ENCODE peak calls at places on chromosomes 13 and 19, in nine cellular contexts. One of them, this sample, is unnamed. For H3K9me3, the result is how much of the 10 kb centered on the place peaks cover.

GRCh38 chr19:51799311-51799997 is 4.5 kb downstream of the FPR3 start:
- DNase-seq in transverse colon: peak
- DNase-seq in gastrocnemius medialis: peak
- DNase-seq in lower lobe of right lung: peak
- DNase-seq in HCT116: no peak
- DNase-seq in CD4-positive, alpha-beta memory T cell: no peak
- DNase-seq in right cardiac atrium: peak
- DNase-seq in T-helper 17 cell: no peak
- DNase-seq in colonic mucosa: peak
- DNase-seq in this sample: peak

GRCh38 chr13:25117312-25117711 is 21.4 kb downstream of the PABPC3 start:
- DNase-seq in transverse colon: no peak
- DNase-seq in gastrocnemius medialis: no peak
- DNase-seq in lower lobe of right lung: no peak
- DNase-seq in HCT116: no peak
- DNase-seq in CD4-positive, alpha-beta memory T cell: no peak
- DNase-seq in right cardiac atrium: no peak
- DNase-seq in T-helper 17 cell: no peak
- DNase-seq in colonic mucosa: no peak
- DNase-seq in this sample: no peak

GRCh38 chr19:461664-462551 is 1.1 kb upstream of the SHC2 start:
- DNase-seq in transverse colon: peak
- DNase-seq in gastrocnemius medialis: no peak
- DNase-seq in lower lobe of right lung: no peak
- DNase-seq in HCT116: no peak
- DNase-seq in CD4-positive, alpha-beta memory T cell: no peak
- DNase-seq in right cardiac atrium: peak
- DNase-seq in T-helper 17 cell: no peak
- DNase-seq in colonic mucosa: peak
- DNase-seq in this sample: peak

GRCh38 chr13:73618275-73618865 is 515.8 kb downstream of the KLF12 start:
- DNase-seq in transverse colon: peak
- DNase-seq in gastrocnemius medialis: no peak
- DNase-seq in lower lobe of right lung: no peak
- DNase-seq in HCT116: no peak
- DNase-seq in CD4-positive, alpha-beta memory T cell: no peak
- DNase-seq in right cardiac atrium: no peak
- DNase-seq in T-helper 17 cell: no peak
- DNase-seq in colonic mucosa: peak
- DNase-seq in this sample: no peak

GRCh38 chr13:46551410-46552301 is 1.3 kb upstream of the LRCH1 start:
- DNase-seq in transverse colon: peak
- DNase-seq in gastrocnemius medialis: peak
- DNase-seq in lower lobe of right lung: peak
- DNase-seq in HCT116: peak
- DNase-seq in CD4-positive, alpha-beta memory T cell: peak
- DNase-seq in right cardiac atrium: peak
- DNase-seq in T-helper 17 cell: peak
- DNase-seq in colonic mucosa: peak
- DNase-seq in this sample: peak

GRCh38 chr13:30377312-30377685 is 45.0 kb upstream of the UBE2L5 start:
- DNase-seq in transverse colon: no peak
- DNase-seq in gastrocnemius medialis: no peak
- DNase-seq in lower lobe of right lung: no peak
- DNase-seq in HCT116: no peak
- DNase-seq in CD4-positive, alpha-beta memory T cell: no peak
- DNase-seq in right cardiac atrium: no peak
- DNase-seq in T-helper 17 cell: no peak
- DNase-seq in colonic mucosa: no peak
- DNase-seq in this sample: no peak

GRCh38 chr13:28655566-28655965 is 3.4 kb upstream of the POMP start:
- DNase-seq in transverse colon: no peak
- DNase-seq in gastrocnemius medialis: no peak
- DNase-seq in lower lobe of right lung: no peak
- DNase-seq in HCT116: no peak
- DNase-seq in CD4-positive, alpha-beta memory T cell: no peak
- DNase-seq in right cardiac atrium: no peak
- DNase-seq in T-helper 17 cell: no peak
- DNase-seq in colonic mucosa: no peak
- DNase-seq in this sample: no peak

GRCh38 chr19:40420766-40421467 is 4.9 kb downstream of the SERTAD1 start:
- DNase-seq in transverse colon: peak
- DNase-seq in gastrocnemius medialis: peak
- DNase-seq in lower lobe of right lung: peak
- DNase-seq in HCT116: peak
- DNase-seq in CD4-positive, alpha-beta memory T cell: peak
- DNase-seq in right cardiac atrium: peak
- DNase-seq in T-helper 17 cell: peak
- DNase-seq in colonic mucosa: peak
- DNase-seq in this sample: peak

GRCh38 chr19:34316741-34317241 is 48.2 kb upstream of the GPI start:
- DNase-seq in transverse colon: peak
- DNase-seq in gastrocnemius medialis: no peak
- DNase-seq in lower lobe of right lung: no peak
- DNase-seq in HCT116: peak
- DNase-seq in CD4-positive, alpha-beta memory T cell: no peak
- DNase-seq in right cardiac atrium: no peak
- DNase-seq in T-helper 17 cell: no peak
- DNase-seq in colonic mucosa: no peak
- DNase-seq in this sample: no peak

DNA sequence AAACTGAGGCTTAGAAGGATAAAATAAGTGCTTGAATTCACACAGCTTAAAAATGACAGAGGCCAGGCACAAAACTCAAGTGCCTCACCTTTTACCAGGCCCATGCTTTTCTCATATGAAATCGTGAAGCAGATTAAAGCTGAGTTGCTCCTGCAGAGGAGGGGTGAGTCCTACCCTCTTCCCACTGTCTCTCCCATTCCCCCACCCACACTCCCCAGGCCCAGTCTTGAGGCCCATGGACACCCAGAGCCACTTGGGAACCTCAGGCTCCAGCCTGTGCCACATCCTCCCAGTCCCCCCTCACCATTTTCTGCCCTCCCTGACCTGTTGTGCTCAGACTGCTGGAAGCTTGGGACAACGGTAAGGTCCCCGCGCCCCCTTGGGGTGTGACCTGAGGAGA is 17.5 kb downstream of the ZNF574 start:
- DNase-seq in transverse colon: no peak
- DNase-seq in gastrocnemius medialis: no peak
- DNase-seq in lower lobe of right lung: no peak
- DNase-seq in HCT116: no peak
- DNase-seq in CD4-positive, alpha-beta memory T cell: no peak
- DNase-seq in right cardiac atrium: no peak
- DNase-seq in T-helper 17 cell: no peak
- DNase-seq in colonic mucosa: no peak
- DNase-seq in this sample: no peak
- H3K9me3 ChIP-seq in transverse colon: under half
- H3K9me3 ChIP-seq in gastrocnemius medialis: under half
- H3K9me3 ChIP-seq in lower lobe of right lung: under half
- H3K9me3 ChIP-seq in HCT116: under half
- H3K9me3 ChIP-seq in CD4-positive, alpha-beta memory T cell: under half
- H3K9me3 ChIP-seq in right cardiac atrium: under half
- H3K9me3 ChIP-seq in T-helper 17 cell: under half
- H3K9me3 ChIP-seq in colonic mucosa: under half
- H3K9me3 ChIP-seq in this sample: under half

GRCh38 chr19:5456836-5457200 is 1.6 kb downstream of the ZNRF4 start:
- DNase-seq in transverse colon: no peak
- DNase-seq in gastrocnemius medialis: no peak
- DNase-seq in lower lobe of right lung: no peak
- DNase-seq in HCT116: no peak
- DNase-seq in CD4-positive, alpha-beta memory T cell: no peak
- DNase-seq in right cardiac atrium: no peak
- DNase-seq in T-helper 17 cell: no peak
- DNase-seq in colonic mucosa: no peak
- DNase-seq in this sample: no peak

GRCh38 chr19:5458420-5458819 is 3.2 kb downstream of the ZNRF4 start:
- DNase-seq in transverse colon: no peak
- DNase-seq in gastrocnemius medialis: no peak
- DNase-seq in lower lobe of right lung: no peak
- DNase-seq in HCT116: no peak
- DNase-seq in CD4-positive, alpha-beta memory T cell: no peak
- DNase-seq in right cardiac atrium: no peak
- DNase-seq in T-helper 17 cell: no peak
- DNase-seq in colonic mucosa: no peak
- DNase-seq in this sample: no peak

GRCh38 chr19:5456130-5456835 is 1.1 kb downstream of the ZNRF4 start:
- DNase-seq in transverse colon: no peak
- DNase-seq in gastrocnemius medialis: no peak
- DNase-seq in lower lobe of right lung: no peak
- DNase-seq in HCT116: no peak
- DNase-seq in CD4-positive, alpha-beta memory T cell: no peak
- DNase-seq in right cardiac atrium: no peak
- DNase-seq in T-helper 17 cell: no peak
- DNase-seq in colonic mucosa: no peak
- DNase-seq in this sample: no peak

GRCh38 chr19:5459360-5459759 is 4.1 kb downstream of the ZNRF4 start:
- DNase-seq in transverse colon: no peak
- DNase-seq in gastrocnemius medialis: no peak
- DNase-seq in lower lobe of right lung: no peak
- DNase-seq in HCT116: no peak
- DNase-seq in CD4-positive, alpha-beta memory T cell: no peak
- DNase-seq in right cardiac atrium: no peak
- DNase-seq in T-helper 17 cell: no peak
- DNase-seq in colonic mucosa: no peak
- DNase-seq in this sample: no peak

GRCh38 chr19:5457709-5458108 is 2.5 kb downstream of the ZNRF4 start:
- DNase-seq in transverse colon: no peak
- DNase-seq in gastrocnemius medialis: no peak
- DNase-seq in lower lobe of right lung: no peak
- DNase-seq in HCT116: no peak
- DNase-seq in CD4-positive, alpha-beta memory T cell: no peak
- DNase-seq in right cardiac atrium: no peak
- DNase-seq in T-helper 17 cell: no peak
- DNase-seq in colonic mucosa: no peak
- DNase-seq in this sample: no peak
- H3K9me3 ChIP-seq in transverse colon: under half
- H3K9me3 ChIP-seq in gastrocnemius medialis: under half
- H3K9me3 ChIP-seq in lower lobe of right lung: under half
- H3K9me3 ChIP-seq in HCT116: under half
- H3K9me3 ChIP-seq in CD4-positive, alpha-beta memory T cell: under half
- H3K9me3 ChIP-seq in right cardiac atrium: under half
- H3K9me3 ChIP-seq in T-helper 17 cell: under half
- H3K9me3 ChIP-seq in colonic mucosa: under half
- H3K9me3 ChIP-seq in this sample: under half

GRCh38 chr19:57359300-57359699 is 4.1 kb upstream of the TRAPPC2B start:
- DNase-seq in transverse colon: no peak
- DNase-seq in gastrocnemius medialis: no peak
- DNase-seq in lower lobe of right lung: no peak
- DNase-seq in HCT116: no peak
- DNase-seq in CD4-positive, alpha-beta memory T cell: no peak
- DNase-seq in right cardiac atrium: no peak
- DNase-seq in T-helper 17 cell: no peak
- DNase-seq in colonic mucosa: no peak
- DNase-seq in this sample: no peak
- H3K9me3 ChIP-seq in transverse colon: under half
- H3K9me3 ChIP-seq in gastrocnemius medialis: under half
- H3K9me3 ChIP-seq in lower lobe of right lung: under half
- H3K9me3 ChIP-seq in HCT116: under half
- H3K9me3 ChIP-seq in CD4-positive, alpha-beta memory T cell: under half
- H3K9me3 ChIP-seq in right cardiac atrium: under half
- H3K9me3 ChIP-seq in T-helper 17 cell: under half
- H3K9me3 ChIP-seq in colonic mucosa: under half
- H3K9me3 ChIP-seq in this sample: under half

GRCh38 chr19:57992841-57993240 is 9.8 kb downstream of the ZNF606 start:
- DNase-seq in transverse colon: no peak
- DNase-seq in gastrocnemius medialis: no peak
- DNase-seq in lower lobe of right lung: no peak
- DNase-seq in HCT116: no peak
- DNase-seq in CD4-positive, alpha-beta memory T cell: no peak
- DNase-seq in right cardiac atrium: no peak
- DNase-seq in T-helper 17 cell: no peak
- DNase-seq in colonic mucosa: no peak
- DNase-seq in this sample: no peak
- H3K9me3 ChIP-seq in transverse colon: half or more
- H3K9me3 ChIP-seq in gastrocnemius medialis: under half
- H3K9me3 ChIP-seq in lower lobe of right lung: half or more
- H3K9me3 ChIP-seq in HCT116: under half
- H3K9me3 ChIP-seq in CD4-positive, alpha-beta memory T cell: under half
- H3K9me3 ChIP-seq in right cardiac atrium: under half
- H3K9me3 ChIP-seq in T-helper 17 cell: under half
- H3K9me3 ChIP-seq in colonic mucosa: under half
- H3K9me3 ChIP-seq in this sample: under half

GRCh38 chr13:111948281-111948680 is 118.7 kb upstream of the SOX1 start:
- DNase-seq in transverse colon: no peak
- DNase-seq in gastrocnemius medialis: no peak
- DNase-seq in lower lobe of right lung: no peak
- DNase-seq in HCT116: no peak
- DNase-seq in CD4-positive, alpha-beta memory T cell: no peak
- DNase-seq in right cardiac atrium: no peak
- DNase-seq in T-helper 17 cell: no peak
- DNase-seq in colonic mucosa: no peak
- DNase-seq in this sample: no peak
- H3K9me3 ChIP-seq in transverse colon: under half
- H3K9me3 ChIP-seq in gastrocnemius medialis: under half
- H3K9me3 ChIP-seq in lower lobe of right lung: under half
- H3K9me3 ChIP-seq in HCT116: under half
- H3K9me3 ChIP-seq in CD4-positive, alpha-beta memory T cell: under half
- H3K9me3 ChIP-seq in right cardiac atrium: under half
- H3K9me3 ChIP-seq in T-helper 17 cell: under half
- H3K9me3 ChIP-seq in colonic mucosa: under half
- H3K9me3 ChIP-seq in this sample: under half

DNA sequence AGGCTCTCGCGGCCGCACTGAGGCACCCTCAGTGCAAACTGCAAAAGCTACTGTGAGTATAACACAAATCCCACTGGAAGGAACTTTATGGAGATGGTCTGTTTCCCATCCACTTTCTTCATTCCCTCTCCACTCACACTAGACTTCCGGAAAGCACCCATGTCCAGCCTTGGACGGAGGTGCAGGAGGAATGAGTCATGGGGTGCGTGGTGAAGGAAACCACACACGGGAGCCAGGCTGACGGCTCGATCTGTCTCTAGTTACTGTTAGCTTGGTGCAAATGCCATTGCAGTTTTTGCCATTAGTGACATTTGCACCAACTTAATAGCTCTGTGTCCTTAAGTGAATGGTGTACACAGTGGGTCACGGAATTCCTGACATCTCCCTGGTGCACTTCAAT is 14.6 kb downstream of the NLRP8 start:
- DNase-seq in transverse colon: no peak
- DNase-seq in gastrocnemius medialis: no peak
- DNase-seq in lower lobe of right lung: no peak
- DNase-seq in HCT116: no peak
- DNase-seq in CD4-positive, alpha-beta memory T cell: no peak
- DNase-seq in right cardiac atrium: no peak
- DNase-seq in T-helper 17 cell: no peak
- DNase-seq in colonic mucosa: no peak
- DNase-seq in this sample: no peak
- H3K9me3 ChIP-seq in transverse colon: under half
- H3K9me3 ChIP-seq in gastrocnemius medialis: under half
- H3K9me3 ChIP-seq in lower lobe of right lung: under half
- H3K9me3 ChIP-seq in HCT116: under half
- H3K9me3 ChIP-seq in CD4-positive, alpha-beta memory T cell: under half
- H3K9me3 ChIP-seq in right cardiac atrium: under half
- H3K9me3 ChIP-seq in T-helper 17 cell: under half
- H3K9me3 ChIP-seq in colonic mucosa: under half
- H3K9me3 ChIP-seq in this sample: under half

GRCh38 chr19:37669336-37669963 is 14.2 kb upstream of the ZFP30 start:
- DNase-seq in transverse colon: no peak
- DNase-seq in gastrocnemius medialis: no peak
- DNase-seq in lower lobe of right lung: no peak
- DNase-seq in HCT116: no peak
- DNase-seq in CD4-positive, alpha-beta memory T cell: no peak
- DNase-seq in right cardiac atrium: no peak
- DNase-seq in T-helper 17 cell: no peak
- DNase-seq in colonic mucosa: no peak
- DNase-seq in this sample: no peak
- H3K9me3 ChIP-seq in transverse colon: half or more
- H3K9me3 ChIP-seq in gastrocnemius medialis: under half
- H3K9me3 ChIP-seq in lower lobe of right lung: half or more
- H3K9me3 ChIP-seq in HCT116: under half
- H3K9me3 ChIP-seq in CD4-positive, alpha-beta memory T cell: under half
- H3K9me3 ChIP-seq in right cardiac atrium: under half
- H3K9me3 ChIP-seq in T-helper 17 cell: under half
- H3K9me3 ChIP-seq in colonic mucosa: under half
- H3K9me3 ChIP-seq in this sample: under half

GRCh38 chr19:21532904-21533303 is 27.5 kb downstream of the ZNF429 start:
- DNase-seq in transverse colon: no peak
- DNase-seq in gastrocnemius medialis: no peak
- DNase-seq in lower lobe of right lung: no peak
- DNase-seq in HCT116: no peak
- DNase-seq in CD4-positive, alpha-beta memory T cell: no peak
- DNase-seq in right cardiac atrium: no peak
- DNase-seq in T-helper 17 cell: no peak
- DNase-seq in colonic mucosa: no peak
- DNase-seq in this sample: no peak
- H3K9me3 ChIP-seq in transverse colon: half or more
- H3K9me3 ChIP-seq in gastrocnemius medialis: under half
- H3K9me3 ChIP-seq in lower lobe of right lung: half or more
- H3K9me3 ChIP-seq in HCT116: under half
- H3K9me3 ChIP-seq in CD4-positive, alpha-beta memory T cell: under half
- H3K9me3 ChIP-seq in right cardiac atrium: under half
- H3K9me3 ChIP-seq in T-helper 17 cell: under half
- H3K9me3 ChIP-seq in colonic mucosa: under half
- H3K9me3 ChIP-seq in this sample: under half

This sample was measured in thyroid gland.